ENCODE peak calls at places on chromosomes 11 and 22, in nine cellular contexts. L, R, P, T, V, H, D, X and S are unnamed samples.

GRCh38 chr11:33970984-33971466 is 79.1 kb upstream of the LMO2 start:
- DNase-seq in L (peak), R (peak), P (peak), T (peak), V (no peak), H (no peak), D (peak), X (peak), S (no peak)

GRCh38 chr22:30240541-30241417 is 5.8 kb downstream of the LIF start:
- DNase-seq in L (no peak), R (no peak), P (no peak), T (no peak), V (no peak), H (no peak), D (no peak), X (no peak), S (no peak)

GRCh38 chr11:33557201-33557600 is 143.4 kb downstream of the C11orf91 start:
- DNase-seq in L (no peak), R (no peak), P (no peak), T (no peak), V (no peak), H (no peak), D (no peak), X (no peak), S (no peak)

GRCh38 chr11:88529426-88529825 is 191.9 kb upstream of the CTSC start:
- DNase-seq in L (no peak), R (no peak), P (no peak), T (no peak), V (no peak), H (no peak), D (no peak), X (no peak), S (no peak)

GRCh38 chr11:62345862-62346261 is 8.6 kb downstream of the ASRGL1 start:
- DNase-seq in L (no peak), R (no peak), P (no peak), T (no peak), V (no peak), H (no peak), D (no peak), X (peak), S (no peak)

GRCh38 chr11:2814751-2815150 is 70.8 kb downstream of the CDKN1C start:
- DNase-seq in L (no peak), R (no peak), P (no peak), T (peak), V (peak), H (no peak), D (no peak), X (no peak), S (peak)

GRCh38 chr11:133064152-133064877 is 468.0 kb downstream of the OPCML start:
- DNase-seq in L (peak), R (peak), P (peak), T (peak), V (peak), H (peak), D (peak), X (peak), S (peak)

GRCh38 chr11:115247953-115248352 is 256.3 kb downstream of the CADM1 start:
- DNase-seq in L (no peak), R (no peak), P (no peak), T (no peak), V (no peak), H (no peak), D (no peak), X (no peak), S (no peak)

GRCh38 chr11:109424893-109425292 is 2.9 kb downstream of the C11orf87 start:
- DNase-seq in L (peak), R (no peak), P (no peak), T (no peak), V (peak), H (no peak), D (no peak), X (peak), S (no peak)

GRCh38 chr22:37019309-37020191 is at the start of the genes MPST and TST:
- DNase-seq in L (peak), R (peak), P (no peak), T (peak), V (peak), H (no peak), D (peak), X (peak), S (peak)

GRCh38 chr22:25645266-25645665 is 80.8 kb downstream of the GRK3 start:
- DNase-seq in L (no peak), R (no peak), P (no peak), T (no peak), V (no peak), H (no peak), D (peak), X (no peak), S (no peak)

GRCh38 chr11:19713221-19714092 is 820 bp downstream of the NAV2 start:
- DNase-seq in L (peak), R (no peak), P (no peak), T (peak), V (no peak), H (no peak), D (no peak), X (peak), S (no peak)

GRCh38 chr11:94147433-94147845 is 18.8 kb downstream of the PANX1 start:
- DNase-seq in L (no peak), R (no peak), P (no peak), T (no peak), V (no peak), H (no peak), D (no peak), X (no peak), S (no peak)

GRCh38 chr22:28154856-28155255 is 235.8 kb upstream of the PITPNB start:
- DNase-seq in L (no peak), R (no peak), P (no peak), T (no peak), V (no peak), H (no peak), D (no peak), X (no peak), S (no peak)

GRCh38 chr11:62104816-62105610 is 18.8 kb upstream of the INCENP start:
- DNase-seq in L (no peak), R (no peak), P (no peak), T (peak), V (no peak), H (no peak), D (peak), X (no peak), S (no peak)

GRCh38 chr11:86396403-86396802 is 21.7 kb downstream of the CCDC81 start:
- DNase-seq in L (no peak), R (no peak), P (no peak), T (no peak), V (no peak), H (no peak), D (peak), X (no peak), S (no peak)

GRCh38 chr11:103987631-103988594 is 48.5 kb upstream of the DDI1 start:
- DNase-seq in L (peak), R (no peak), P (no peak), T (no peak), V (no peak), H (no peak), D (peak), X (no peak), S (no peak)

GRCh38 chr11:127345819-127346459 is 345.4 kb upstream of the KIRREL3 start:
- DNase-seq in L (peak), R (peak), P (peak), T (no peak), V (no peak), H (no peak), D (peak), X (peak), S (peak)

GRCh38 chr11:31645747-31646146 is 136.2 kb downstream of the ELP4 start:
- DNase-seq in L (no peak), R (no peak), P (peak), T (no peak), V (no peak), H (no peak), D (peak), X (peak), S (no peak)

DNA sequence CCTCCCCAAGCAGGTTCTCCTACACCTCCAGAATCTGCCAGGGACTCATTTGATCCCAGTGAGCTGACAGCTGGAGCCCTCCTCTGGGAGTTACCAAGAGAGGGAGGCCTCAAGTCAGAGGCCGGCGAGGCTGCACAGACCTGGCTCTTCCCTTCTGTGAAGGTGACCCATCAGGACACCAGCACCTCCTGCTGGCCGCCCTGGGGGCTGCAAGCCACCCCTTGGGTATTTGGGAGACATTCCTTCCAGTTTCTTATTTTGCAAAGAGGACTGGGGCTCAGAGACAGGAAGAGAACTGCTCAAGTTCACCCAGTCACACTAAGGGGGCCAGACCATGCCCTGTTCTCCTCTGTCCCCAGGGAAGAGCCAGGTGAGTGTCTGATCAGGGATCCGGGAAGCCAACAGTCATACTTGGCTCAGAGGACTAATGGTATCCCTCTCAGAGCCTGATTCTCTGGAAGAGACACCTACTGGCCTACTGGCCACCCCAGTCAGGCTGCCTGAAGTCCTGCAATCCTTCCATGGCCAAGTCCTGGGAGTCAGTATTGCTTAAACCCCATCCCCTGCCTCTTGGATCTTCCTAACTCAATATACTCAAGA is 40.5 kb upstream of the RIC3 start:
- DNase-seq in L (no peak), R (no peak), P (no peak), T (no peak), V (no peak), H (no peak), D (no peak), X (no peak), S (peak)
- TF ChIP-seq CTCF in L (peak), R (peak), P (peak), T (no peak), V (peak), H (peak), D (peak), X (peak), S (peak)

DNA sequence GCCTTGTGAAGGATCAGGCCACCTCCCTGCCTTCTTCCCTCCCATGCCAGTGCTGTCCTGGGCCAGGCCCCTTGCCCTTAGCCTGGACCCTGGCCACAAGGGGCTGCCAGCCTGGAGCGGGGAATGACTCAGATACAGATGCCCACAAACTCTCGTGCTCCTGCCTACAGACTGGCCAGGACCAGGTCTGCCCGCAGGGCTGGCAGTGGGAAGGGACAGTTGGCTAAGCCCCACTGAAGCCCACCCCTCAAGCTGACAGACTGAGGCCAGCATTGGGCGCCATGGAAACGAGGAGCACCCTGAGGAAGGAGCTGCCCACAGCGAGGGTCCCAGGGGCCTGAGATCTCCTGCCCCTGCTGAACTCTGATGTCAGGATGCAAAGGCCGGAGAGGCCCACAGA is 14.1 kb downstream of the SCUBE1 start:
- DNase-seq in L (no peak), R (no peak), P (no peak), T (no peak), V (no peak), H (no peak), D (no peak), X (no peak), S (no peak)
- H3K27ac ChIP-seq in L (no peak), R (no peak), P (no peak), T (no peak), V (no peak), H (no peak), D (no peak), X (no peak), S (no peak)

GRCh38 chr11:76723142-76723541 is 52.6 kb upstream of the LRRC32 start:
- DNase-seq in L (no peak), R (no peak), P (no peak), T (no peak), V (no peak), H (no peak), D (no peak), X (no peak), S (no peak)
- TF ChIP-seq CTCF in L (no peak), R (no peak), P (no peak), T (no peak), V (no peak), H (no peak), D (no peak), X (no peak), S (no peak)

DNA sequence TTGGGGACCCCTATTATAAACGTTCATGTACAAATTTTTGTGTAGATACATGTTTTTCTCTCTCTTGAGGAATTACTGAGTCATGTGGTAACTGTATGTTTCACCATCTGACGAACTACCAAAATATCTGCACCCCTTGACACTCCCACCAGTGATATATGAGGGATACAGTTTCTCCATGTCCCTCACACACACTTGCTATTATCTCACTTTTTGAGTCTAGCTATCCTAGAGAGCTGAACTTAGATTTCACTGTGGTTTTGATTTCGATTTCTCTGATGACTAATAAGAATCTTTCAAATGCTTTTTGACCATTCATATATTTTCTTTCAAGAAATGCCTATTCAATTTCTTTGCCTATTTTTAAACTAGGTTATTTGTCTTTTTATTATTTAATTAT is 200.2 kb downstream of the PGR start:
- DNase-seq in L (no peak), R (no peak), P (no peak), T (no peak), V (no peak), H (no peak), D (peak), X (no peak), S (no peak)
- H3K27ac ChIP-seq in L (no peak), R (no peak), P (no peak), T (no peak), V (no peak), H (no peak), D (peak), X (no peak), S (no peak)

DNA sequence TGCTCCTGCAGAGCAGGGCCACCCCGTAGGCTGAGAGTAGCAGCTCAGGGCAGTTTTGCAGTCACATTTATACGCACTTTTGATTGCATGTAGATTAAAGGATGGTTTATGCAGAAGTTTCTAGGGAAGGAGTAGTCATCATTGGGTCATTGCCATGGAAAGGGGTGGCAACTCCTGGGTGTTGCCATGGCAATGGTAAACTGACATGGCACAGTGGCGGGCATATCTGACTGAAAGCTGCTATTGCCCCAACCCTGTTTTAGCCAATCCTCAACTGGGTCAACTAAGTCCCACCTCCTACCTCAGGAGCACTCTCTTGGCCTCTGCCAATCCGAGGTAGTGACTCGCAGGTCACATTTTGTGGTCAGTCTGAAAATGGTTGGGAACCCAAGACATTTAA is 2.4 kb upstream of the ARSA start:
- DNase-seq in L (no peak), R (no peak), P (no peak), T (peak), V (no peak), H (no peak), D (no peak), X (no peak), S (no peak)
- TF ChIP-seq CTCF in L (no peak), R (no peak), P (no peak), T (no peak), V (no peak), H (no peak), D (no peak), X (no peak), S (no peak)

GRCh38 chr11:57646221-57646620 is 3.5 kb downstream of the YPEL4 start:
- DNase-seq in L (no peak), R (no peak), P (no peak), T (no peak), V (no peak), H (no peak), D (no peak), X (no peak), S (no peak)

GRCh38 chr11:57646756-57647303 is 2.9 kb downstream of the YPEL4 start:
- DNase-seq in L (no peak), R (no peak), P (no peak), T (no peak), V (no peak), H (no peak), D (no peak), X (peak), S (no peak)

GRCh38 chr11:57645716-57646085 is 4.0 kb downstream of the YPEL4 start:
- DNase-seq in L (no peak), R (no peak), P (no peak), T (peak), V (no peak), H (no peak), D (no peak), X (no peak), S (no peak)

GRCh38 chr11:57647960-57648776 is 1.5 kb downstream of the YPEL4 start:
- DNase-seq in L (no peak), R (peak), P (no peak), T (no peak), V (peak), H (no peak), D (no peak), X (peak), S (no peak)

GRCh38 chr11:57647368-57647767 is 2.3 kb downstream of the YPEL4 start:
- DNase-seq in L (peak), R (no peak), P (no peak), T (no peak), V (no peak), H (no peak), D (no peak), X (no peak), S (no peak)
- H3K27ac ChIP-seq in L (no peak), R (peak), P (no peak), T (peak), V (no peak), H (no peak), D (no peak), X (no peak), S (peak)